ENCODE peak calls at places on chromosomes 16 and 17, in nine cellular contexts. C is AG04449; D is kidney epithelial cell; S is CD8-positive, alpha-beta T cell; R is BJ; A is foreskin fibroblast; U is endodermal cell; F is cardiac fibroblast; O is fibroblast of lung. V is an unnamed sample.

GRCh38 chr17:60330731-60331130 is 61.2 kb downstream of the USP32 start:
- DNase-seq in C (no peak), D (no peak), S (no peak), R (no peak), A (no peak), U (no peak), F (no peak), O (peak), V (no peak)

GRCh38 chr16:56662357-56663354 is 4.9 kb downstream of the MT1F start:
- DNase-seq in C (no peak), D (no peak), S (no peak), R (no peak), A (no peak), U (peak), F (no peak), O (no peak), V (no peak)

GRCh38 chr16:81625544-81626152 is 153.4 kb upstream of the PLCG2 start:
- DNase-seq in C (no peak), D (peak), S (no peak), R (no peak), A (no peak), U (no peak), F (peak), O (no peak), V (peak)

GRCh38 chr17:78419970-78420820 is 41.7 kb downstream of the PGS1 start:
- DNase-seq in C (no peak), D (no peak), S (no peak), R (peak), A (peak), U (no peak), F (no peak), O (no peak), V (no peak)

GRCh38 chr16:31333686-31334649 is 21.0 kb upstream of the ITGAX start:
- DNase-seq in C (no peak), D (no peak), S (no peak), R (no peak), A (peak), U (peak), F (peak), O (peak), V (no peak)

GRCh38 chr16:88347656-88348376 is 34.9 kb upstream of the ZNF469 start:
- DNase-seq in C (no peak), D (no peak), S (no peak), R (no peak), A (no peak), U (no peak), F (no peak), O (no peak), V (no peak)

GRCh38 chr17:80605326-80606066 is 60.9 kb downstream of the RPTOR start:
- DNase-seq in C (no peak), D (peak), S (no peak), R (no peak), A (peak), U (no peak), F (peak), O (no peak), V (no peak)

GRCh38 chr16:50999181-50999580 is 151.9 kb downstream of the SALL1 start:
- DNase-seq in C (no peak), D (no peak), S (no peak), R (no peak), A (no peak), U (no peak), F (no peak), O (no peak), V (no peak)

GRCh38 chr16:68644715-68645493 is at the start of gene CDH3:
- DNase-seq in C (no peak), D (no peak), S (no peak), R (no peak), A (no peak), U (peak), F (no peak), O (no peak), V (no peak)

GRCh38 chr16:660132-660458 is 7.8 kb upstream of the RHOT2 start:
- DNase-seq in C (no peak), D (no peak), S (no peak), R (no peak), A (no peak), U (no peak), F (no peak), O (no peak), V (no peak)

GRCh38 chr16:660459-661183 is 7.3 kb upstream of the RHOT2 start:
- DNase-seq in C (no peak), D (no peak), S (no peak), R (no peak), A (peak), U (peak), F (peak), O (peak), V (no peak)

GRCh38 chr16:657487-657886 is 8.3 kb downstream of the WDR90 start:
- DNase-seq in C (no peak), D (no peak), S (no peak), R (no peak), A (no peak), U (no peak), F (no peak), O (no peak), V (no peak)

GRCh38 chr16:659618-660017 is 8.3 kb upstream of the RHOT2 start:
- DNase-seq in C (no peak), D (no peak), S (no peak), R (no peak), A (no peak), U (no peak), F (no peak), O (no peak), V (no peak)

GRCh38 chr16:658679-659571 is 9.0 kb upstream of the RHOT2 start:
- DNase-seq in C (no peak), D (no peak), S (no peak), R (no peak), A (no peak), U (no peak), F (no peak), O (no peak), V (no peak)
- TF ChIP-seq CTCF in C (no peak), D (peak), S (no peak), R (no peak), A (peak), U (no peak), F (no peak), O (no peak), V (peak)

GRCh38 chr16:1920727-1921155 is 2.5 kb upstream of the HS3ST6 start:
- DNase-seq in C (no peak), D (no peak), S (no peak), R (no peak), A (no peak), U (peak), F (peak), O (peak), V (no peak)
- TF ChIP-seq CTCF in C (no peak), D (no peak), S (no peak), R (no peak), A (no peak), U (no peak), F (no peak), O (no peak), V (no peak)

DNA sequence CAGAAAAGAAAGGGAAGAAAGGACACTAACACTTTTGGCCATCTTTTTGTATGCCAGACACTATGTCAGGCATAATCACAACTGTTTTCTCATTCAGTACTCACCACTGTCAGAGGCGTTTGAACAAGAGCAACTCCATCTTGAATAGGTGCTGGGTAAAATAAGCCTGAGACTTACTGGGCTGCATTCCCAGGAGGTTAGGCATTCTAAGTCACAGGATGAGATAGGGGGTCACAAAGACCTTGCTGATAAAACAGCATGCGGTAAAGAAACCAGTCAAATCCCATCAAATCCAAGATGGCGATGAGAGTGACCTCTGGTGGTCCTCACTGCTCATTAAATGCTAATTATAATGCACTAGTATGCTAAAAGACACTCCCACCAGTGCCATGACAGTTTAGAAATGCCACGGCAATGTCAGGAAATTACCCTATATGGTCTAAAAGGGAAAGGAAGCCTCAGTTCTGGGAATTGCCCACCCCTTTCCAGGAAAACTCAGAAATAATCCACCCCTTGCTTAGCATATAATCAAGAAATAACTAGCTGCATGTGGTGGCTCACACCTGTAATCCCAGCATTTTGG is 14.9 kb upstream of the LYRM9 start:
- DNase-seq in C (no peak), D (no peak), S (no peak), R (no peak), A (no peak), U (peak), F (no peak), O (no peak), V (no peak)
- TF ChIP-seq CTCF in C (no peak), D (no peak), S (no peak), R (no peak), A (no peak), U (peak), F (no peak), O (no peak), V (no peak)

DNA sequence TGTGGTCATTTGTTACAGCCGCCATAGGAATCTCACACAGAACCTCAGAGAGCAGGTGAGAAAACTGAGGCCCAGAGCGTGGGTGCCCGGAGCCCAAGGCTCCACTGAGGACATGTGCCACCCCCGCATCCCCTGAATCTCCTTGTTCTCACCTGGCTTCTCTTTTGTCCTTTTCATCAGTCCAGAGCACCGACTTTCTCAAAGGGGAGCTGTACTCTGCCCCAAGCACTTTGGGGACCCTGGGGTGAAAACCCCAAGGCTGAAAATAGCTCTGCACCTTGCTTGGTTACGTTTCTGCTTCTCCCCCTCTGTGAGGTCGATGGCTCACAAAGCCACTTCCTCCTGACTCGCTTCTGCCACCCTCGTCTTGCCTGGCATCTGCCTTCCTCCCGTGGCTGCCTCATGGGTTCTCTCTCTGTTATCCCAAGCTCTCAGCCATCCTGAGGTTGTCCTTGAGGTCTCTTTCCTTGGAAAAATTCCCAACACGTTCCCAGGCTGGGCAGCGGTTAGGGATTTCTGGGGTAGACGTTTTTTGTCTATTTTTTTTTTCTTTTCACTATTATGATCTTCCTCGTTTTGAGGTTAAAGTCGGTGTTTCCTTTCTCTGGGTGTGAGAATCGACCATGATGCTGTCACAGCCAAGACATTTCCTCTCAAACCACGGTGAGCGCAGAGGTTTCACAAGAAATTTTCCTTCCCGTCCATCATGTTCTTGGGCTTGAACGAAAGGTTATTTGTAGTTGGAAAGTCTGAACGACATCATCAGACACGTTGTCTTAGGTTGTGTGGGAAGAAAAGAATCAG is 37.2 kb downstream of the IRF8 start:
- DNase-seq in C (no peak), D (no peak), S (peak), R (no peak), A (no peak), U (no peak), F (no peak), O (no peak), V (no peak)
- TF ChIP-seq CTCF in C (no peak), D (no peak), S (no peak), R (no peak), A (no peak), U (no peak), F (no peak), O (no peak), V (no peak)